ENCODE peak calls at places on chromosomes 7 and 10, in ten cellular contexts. One of them, this sample, is unnamed. For H3K9me3 and H3K4me1, the result is how much of the 10 kb centered on the place peaks cover.

GRCh38 chr7:101590663-101591435 is 38.2 kb downstream of the MYL10 start:
- DNase-seq in neuronal stem cell: no peak
- DNase-seq in fibroblast of lung: no peak
- DNase-seq in adrenal gland: peak
- DNase-seq in HepG2: no peak
- DNase-seq in CD8-positive, alpha-beta T cell: no peak
- DNase-seq in OCI-LY7: no peak
- DNase-seq in kidney: no peak
- DNase-seq in endodermal cell: no peak
- DNase-seq in colonic mucosa: peak
- DNase-seq in this sample: no peak

GRCh38 chr7:5666361-5666760 is 115.1 kb downstream of the RNF216 start:
- DNase-seq in HepG2: no peak
- DNase-seq in neuronal stem cell: no peak
- DNase-seq in OCI-LY7: no peak
- DNase-seq in kidney: no peak
- DNase-seq in endodermal cell: peak
- DNase-seq in CD8-positive, alpha-beta T cell: no peak
- DNase-seq in fibroblast of lung: no peak
- DNase-seq in colonic mucosa: no peak
- DNase-seq in adrenal gland: no peak
- DNase-seq in this sample: no peak

GRCh38 chr10:22500567-22501369 is 155.5 kb downstream of the SPAG6 start:
- DNase-seq in CD8-positive, alpha-beta T cell: no peak
- DNase-seq in colonic mucosa: no peak
- DNase-seq in HepG2: no peak
- DNase-seq in kidney: no peak
- DNase-seq in fibroblast of lung: no peak
- DNase-seq in endodermal cell: no peak
- DNase-seq in OCI-LY7: no peak
- DNase-seq in neuronal stem cell: no peak
- DNase-seq in adrenal gland: no peak
- DNase-seq in this sample: no peak

GRCh38 chr10:124627851-124628675 is 116.1 kb downstream of the FAM53B start:
- DNase-seq in OCI-LY7: no peak
- DNase-seq in adrenal gland: no peak
- DNase-seq in kidney: no peak
- DNase-seq in colonic mucosa: no peak
- DNase-seq in HepG2: no peak
- DNase-seq in CD8-positive, alpha-beta T cell: no peak
- DNase-seq in fibroblast of lung: no peak
- DNase-seq in endodermal cell: no peak
- DNase-seq in neuronal stem cell: no peak
- DNase-seq in this sample: no peak

GRCh38 chr7:114539575-114539974 is 125.0 kb downstream of the FOXP2 start:
- DNase-seq in adrenal gland: no peak
- DNase-seq in HepG2: peak
- DNase-seq in CD8-positive, alpha-beta T cell: no peak
- DNase-seq in colonic mucosa: peak
- DNase-seq in OCI-LY7: no peak
- DNase-seq in endodermal cell: peak
- DNase-seq in neuronal stem cell: no peak
- DNase-seq in kidney: no peak
- DNase-seq in fibroblast of lung: no peak
- DNase-seq in this sample: no peak

GRCh38 chr10:33217854-33218253 is 116.6 kb downstream of the NRP1 start:
- DNase-seq in fibroblast of lung: peak
- DNase-seq in OCI-LY7: no peak
- DNase-seq in CD8-positive, alpha-beta T cell: no peak
- DNase-seq in HepG2: no peak
- DNase-seq in colonic mucosa: no peak
- DNase-seq in neuronal stem cell: no peak
- DNase-seq in kidney: no peak
- DNase-seq in adrenal gland: no peak
- DNase-seq in endodermal cell: no peak
- DNase-seq in this sample: no peak

GRCh38 chr7:155371884-155372781 is 74.5 kb downstream of the INSIG1 start:
- DNase-seq in kidney: peak
- DNase-seq in fibroblast of lung: no peak
- DNase-seq in OCI-LY7: no peak
- DNase-seq in HepG2: no peak
- DNase-seq in endodermal cell: peak
- DNase-seq in neuronal stem cell: no peak
- DNase-seq in CD8-positive, alpha-beta T cell: no peak
- DNase-seq in colonic mucosa: no peak
- DNase-seq in adrenal gland: no peak
- DNase-seq in this sample: peak

GRCh38 chr7:45220846-45221245 is 63.3 kb downstream of the RAMP3 start:
- DNase-seq in HepG2: no peak
- DNase-seq in fibroblast of lung: no peak
- DNase-seq in colonic mucosa: no peak
- DNase-seq in neuronal stem cell: no peak
- DNase-seq in endodermal cell: no peak
- DNase-seq in kidney: no peak
- DNase-seq in CD8-positive, alpha-beta T cell: no peak
- DNase-seq in adrenal gland: no peak
- DNase-seq in OCI-LY7: no peak
- DNase-seq in this sample: no peak

GRCh38 chr7:157786375-157787274 is 449.8 kb downstream of the DNAJB6 start:
- DNase-seq in neuronal stem cell: no peak
- DNase-seq in fibroblast of lung: no peak
- DNase-seq in OCI-LY7: no peak
- DNase-seq in HepG2: no peak
- DNase-seq in endodermal cell: no peak
- DNase-seq in kidney: peak
- DNase-seq in adrenal gland: no peak
- DNase-seq in colonic mucosa: no peak
- DNase-seq in CD8-positive, alpha-beta T cell: no peak
- DNase-seq in this sample: no peak

GRCh38 chr7:157784114-157784835 is 447.5 kb downstream of the DNAJB6 start:
- DNase-seq in HepG2: no peak
- DNase-seq in endodermal cell: no peak
- DNase-seq in kidney: peak
- DNase-seq in OCI-LY7: no peak
- DNase-seq in adrenal gland: no peak
- DNase-seq in fibroblast of lung: peak
- DNase-seq in CD8-positive, alpha-beta T cell: no peak
- DNase-seq in neuronal stem cell: no peak
- DNase-seq in colonic mucosa: no peak
- DNase-seq in this sample: no peak

GRCh38 chr7:157785486-157786186 is 448.8 kb downstream of the DNAJB6 start:
- DNase-seq in fibroblast of lung: no peak
- DNase-seq in endodermal cell: no peak
- DNase-seq in adrenal gland: no peak
- DNase-seq in CD8-positive, alpha-beta T cell: no peak
- DNase-seq in kidney: peak
- DNase-seq in OCI-LY7: no peak
- DNase-seq in neuronal stem cell: no peak
- DNase-seq in colonic mucosa: no peak
- DNase-seq in HepG2: no peak
- DNase-seq in this sample: no peak

GRCh38 chr7:157787275-157787701 is 450.5 kb downstream of the DNAJB6 start:
- DNase-seq in HepG2: no peak
- DNase-seq in neuronal stem cell: no peak
- DNase-seq in adrenal gland: no peak
- DNase-seq in kidney: peak
- DNase-seq in fibroblast of lung: no peak
- DNase-seq in OCI-LY7: no peak
- DNase-seq in colonic mucosa: no peak
- DNase-seq in CD8-positive, alpha-beta T cell: no peak
- DNase-seq in endodermal cell: no peak
- DNase-seq in this sample: no peak

GRCh38 chr7:157785021-157785441 is 448.2 kb downstream of the DNAJB6 start:
- DNase-seq in endodermal cell: no peak
- DNase-seq in OCI-LY7: no peak
- DNase-seq in kidney: peak
- DNase-seq in adrenal gland: no peak
- DNase-seq in colonic mucosa: no peak
- DNase-seq in neuronal stem cell: no peak
- DNase-seq in fibroblast of lung: peak
- DNase-seq in HepG2: no peak
- DNase-seq in CD8-positive, alpha-beta T cell: no peak
- DNase-seq in this sample: no peak
- H3K9me3 ChIP-seq in endodermal cell: half or more
- H3K9me3 ChIP-seq in OCI-LY7: under half
- H3K9me3 ChIP-seq in kidney: under half
- H3K9me3 ChIP-seq in adrenal gland: under half
- H3K9me3 ChIP-seq in colonic mucosa: under half
- H3K9me3 ChIP-seq in neuronal stem cell: under half
- H3K9me3 ChIP-seq in fibroblast of lung: under half
- H3K9me3 ChIP-seq in HepG2: under half
- H3K9me3 ChIP-seq in CD8-positive, alpha-beta T cell: under half
- H3K9me3 ChIP-seq in this sample: under half

DNA sequence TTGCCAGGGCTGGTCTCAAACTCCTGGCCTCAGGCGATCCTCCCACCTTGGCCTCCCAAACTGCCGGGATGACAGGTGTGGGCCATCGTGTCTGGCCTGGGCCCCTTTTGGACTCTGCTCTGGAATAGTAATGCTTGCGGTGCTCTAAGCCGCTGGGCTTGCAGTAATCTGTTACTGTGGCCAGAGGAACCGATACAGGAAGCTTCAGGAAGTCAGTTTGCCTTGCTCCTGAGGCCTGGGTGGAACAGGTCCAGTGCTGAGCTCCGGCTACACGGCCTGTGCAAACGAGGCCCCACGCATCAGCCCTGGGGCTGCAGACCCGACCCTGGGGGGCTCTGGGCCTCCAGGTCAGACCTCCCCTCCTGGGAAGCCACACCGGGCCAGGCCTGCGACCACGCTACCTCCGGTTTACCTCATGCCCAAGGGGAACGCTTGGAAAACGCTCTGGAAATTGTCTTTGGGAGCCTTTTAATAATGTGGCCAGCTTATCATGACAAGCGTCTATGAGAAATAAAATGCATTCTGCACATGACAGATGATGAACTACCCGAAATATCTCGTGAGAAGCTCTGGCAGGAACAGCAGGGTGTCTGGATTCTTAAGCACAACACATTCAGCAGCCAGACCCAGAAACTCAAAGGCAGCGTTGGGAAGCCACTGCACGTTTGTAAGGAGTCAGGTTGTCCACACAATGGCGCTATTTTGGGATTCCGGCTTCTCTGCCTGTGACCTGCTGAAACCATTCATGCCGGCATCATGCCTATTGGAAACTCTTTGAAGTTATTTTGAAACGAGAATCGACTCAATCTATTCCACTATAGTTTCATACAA is 10.1 kb upstream of the ADAP1 start:
- DNase-seq in OCI-LY7: peak
- DNase-seq in neuronal stem cell: no peak
- DNase-seq in endodermal cell: peak
- DNase-seq in fibroblast of lung: peak
- DNase-seq in adrenal gland: peak
- DNase-seq in CD8-positive, alpha-beta T cell: no peak
- DNase-seq in colonic mucosa: no peak
- DNase-seq in HepG2: peak
- DNase-seq in kidney: peak
- DNase-seq in this sample: no peak
- H3K27ac ChIP-seq in OCI-LY7: peak
- H3K27ac ChIP-seq in neuronal stem cell: peak
- H3K27ac ChIP-seq in endodermal cell: peak
- H3K27ac ChIP-seq in fibroblast of lung: no peak
- H3K27ac ChIP-seq in adrenal gland: peak
- H3K27ac ChIP-seq in CD8-positive, alpha-beta T cell: no peak
- H3K27ac ChIP-seq in colonic mucosa: no peak
- H3K27ac ChIP-seq in HepG2: peak
- H3K27ac ChIP-seq in kidney: no peak
- H3K27ac ChIP-seq in this sample: no peak

DNA sequence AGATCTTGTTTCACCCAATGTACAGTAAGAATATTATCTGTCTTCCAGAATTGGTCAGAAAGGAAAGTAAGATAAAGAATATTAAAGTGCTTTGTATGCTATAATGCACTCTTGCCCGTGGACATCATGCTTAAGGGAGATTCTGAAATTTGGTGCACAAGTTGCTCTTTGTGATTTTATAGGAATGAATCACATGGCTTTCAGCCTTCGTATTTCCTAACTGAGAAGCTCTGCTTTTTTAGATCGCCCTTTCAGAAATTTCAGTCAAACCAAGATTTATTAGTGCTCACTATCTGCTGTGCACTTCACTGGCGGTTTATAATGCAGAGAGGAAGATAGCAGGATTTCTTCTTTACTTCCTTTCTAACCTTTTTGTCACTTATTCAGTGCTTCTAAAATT is 1248.5 kb upstream of the LRRN3 start:
- DNase-seq in CD8-positive, alpha-beta T cell: no peak
- DNase-seq in HepG2: no peak
- DNase-seq in fibroblast of lung: no peak
- DNase-seq in colonic mucosa: no peak
- DNase-seq in OCI-LY7: no peak
- DNase-seq in kidney: no peak
- DNase-seq in neuronal stem cell: no peak
- DNase-seq in adrenal gland: no peak
- DNase-seq in endodermal cell: no peak
- DNase-seq in this sample: no peak
- H3K4me1 ChIP-seq in CD8-positive, alpha-beta T cell: under half
- H3K4me1 ChIP-seq in HepG2: under half
- H3K4me1 ChIP-seq in fibroblast of lung: under half
- H3K4me1 ChIP-seq in colonic mucosa: under half
- H3K4me1 ChIP-seq in OCI-LY7: under half
- H3K4me1 ChIP-seq in kidney: under half
- H3K4me1 ChIP-seq in neuronal stem cell: under half
- H3K4me1 ChIP-seq in adrenal gland: under half
- H3K4me1 ChIP-seq in endodermal cell: under half
- H3K4me1 ChIP-seq in this sample: under half

GRCh38 chr10:98150544-98150943 is 16.1 kb downstream of the R3HCC1L start:
- DNase-seq in CD8-positive, alpha-beta T cell: no peak
- DNase-seq in kidney: no peak
- DNase-seq in neuronal stem cell: no peak
- DNase-seq in colonic mucosa: no peak
- DNase-seq in HepG2: no peak
- DNase-seq in adrenal gland: no peak
- DNase-seq in endodermal cell: no peak
- DNase-seq in fibroblast of lung: peak
- DNase-seq in OCI-LY7: no peak
- DNase-seq in this sample: no peak

GRCh38 chr10:98144985-98145384 is 10.5 kb downstream of the R3HCC1L start:
- DNase-seq in fibroblast of lung: no peak
- DNase-seq in CD8-positive, alpha-beta T cell: no peak
- DNase-seq in HepG2: no peak
- DNase-seq in colonic mucosa: no peak
- DNase-seq in kidney: no peak
- DNase-seq in endodermal cell: no peak
- DNase-seq in OCI-LY7: no peak
- DNase-seq in adrenal gland: no peak
- DNase-seq in neuronal stem cell: no peak
- DNase-seq in this sample: no peak

GRCh38 chr10:98154076-98154475 is 19.6 kb downstream of the R3HCC1L start:
- DNase-seq in OCI-LY7: no peak
- DNase-seq in fibroblast of lung: no peak
- DNase-seq in CD8-positive, alpha-beta T cell: no peak
- DNase-seq in neuronal stem cell: no peak
- DNase-seq in HepG2: no peak
- DNase-seq in adrenal gland: no peak
- DNase-seq in endodermal cell: no peak
- DNase-seq in colonic mucosa: no peak
- DNase-seq in kidney: no peak
- DNase-seq in this sample: no peak

DNA sequence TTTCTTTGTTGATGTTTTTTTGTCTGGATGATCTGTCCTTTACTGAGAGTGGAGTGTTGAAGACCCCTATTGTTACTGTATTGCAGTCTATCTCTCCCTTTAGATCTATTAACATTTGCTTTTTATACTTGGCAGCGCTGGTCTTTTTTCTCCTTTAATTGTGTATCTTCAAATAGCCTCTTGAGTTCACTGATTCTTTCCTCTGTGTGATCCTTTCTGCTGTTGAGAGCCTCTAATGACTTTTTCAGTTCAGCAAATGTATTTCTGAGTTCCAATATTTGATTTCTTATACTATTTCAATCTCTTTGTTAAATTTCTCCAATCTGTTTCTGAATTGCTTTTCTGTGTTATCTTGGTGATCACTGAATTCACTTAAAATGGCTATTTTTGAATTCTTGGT is 15.4 kb downstream of the R3HCC1L start:
- DNase-seq in kidney: no peak
- DNase-seq in neuronal stem cell: no peak
- DNase-seq in fibroblast of lung: no peak
- DNase-seq in OCI-LY7: no peak
- DNase-seq in CD8-positive, alpha-beta T cell: no peak
- DNase-seq in adrenal gland: no peak
- DNase-seq in colonic mucosa: no peak
- DNase-seq in endodermal cell: no peak
- DNase-seq in HepG2: no peak
- DNase-seq in this sample: no peak
- H3K9me3 ChIP-seq in kidney: under half
- H3K9me3 ChIP-seq in neuronal stem cell: under half
- H3K9me3 ChIP-seq in fibroblast of lung: under half
- H3K9me3 ChIP-seq in OCI-LY7: half or more
- H3K9me3 ChIP-seq in CD8-positive, alpha-beta T cell: under half
- H3K9me3 ChIP-seq in adrenal gland: under half
- H3K9me3 ChIP-seq in colonic mucosa: under half
- H3K9me3 ChIP-seq in endodermal cell: half or more
- H3K9me3 ChIP-seq in HepG2: under half
- H3K9me3 ChIP-seq in this sample: under half

This sample was measured in CD4-positive, CD25-positive, alpha-beta regulatory T cell.